ENCODE peak calls at places on chromosome 16, in seven cellular contexts. Y is glutamatergic neuron, A is stromal cell of bone marrow, S is B cell, Z is germinal center, V is COLO829, X is GM12891. F is an unnamed sample.

GRCh38 chr16:67563708-67564468 is 1.6 kb downstream of the CTCF start:
- DNase-seq in Y (no peak), A (peak; percentile 65), S (peak; percentile 51), Z (peak; percentile 26), V (no peak), X (no peak), F (peak; percentile 70)

GRCh38 chr16:77971306-77972131 is 50.8 kb upstream of the CLEC3A start:
- DNase-seq in Y (peak; percentile 91), A (peak; percentile 43), S (peak; percentile 73), Z (peak; percentile 53), V (peak; percentile 22), X (peak; percentile 47), F (peak; percentile 83)

GRCh38 chr16:50520451-50521245 is 27.5 kb upstream of the NKD1 start:
- DNase-seq in Y (no peak), A (no peak), S (no peak), Z (no peak), V (peak; percentile 67), X (no peak), F (no peak)

GRCh38 chr16:15996432-15997109 is 47.2 kb downstream of the ABCC1 start:
- DNase-seq in Y (peak; percentile 26), A (peak; percentile 80), S (no peak), Z (no peak), V (peak; percentile 15), X (no peak), F (peak; percentile 56)

GRCh38 chr16:68355447-68356248 is 44.8 kb downstream of the PRMT7 start:
- DNase-seq in Y (peak; percentile 51), A (no peak), S (no peak), Z (no peak), V (no peak), X (no peak), F (no peak)

GRCh38 chr16:57513371-57514102 is 22.8 kb downstream of the CCDC102A start:
- DNase-seq in Y (no peak), A (no peak), S (no peak), Z (no peak), V (no peak), X (no peak), F (peak; percentile 70)

GRCh38 chr16:69286941-69287713 is 24.0 kb upstream of the VPS4A start:
- DNase-seq in Y (no peak), A (peak; percentile 68), S (peak; percentile 71), Z (peak; percentile 30), V (peak; percentile 19), X (no peak), F (peak; percentile 48)

GRCh38 chr16:59060212-59060611 is 326.1 kb upstream of the GOT2 start:
- DNase-seq in Y (no peak), A (no peak), S (no peak), Z (no peak), V (no peak), X (no peak), F (no peak)

GRCh38 chr16:87076950-87077749 is 240.0 kb downstream of the C16orf95 start:
- DNase-seq in Y (peak; percentile 73), A (no peak), S (peak; percentile 51), Z (peak; percentile 32), V (peak; percentile 8), X (no peak), F (no peak)

GRCh38 chr16:67968440-67969285 is at the start of gene SLC12A4:
- DNase-seq in Y (peak; percentile 64), A (peak; percentile 64), S (peak; percentile 88), Z (peak; percentile 92), V (peak; percentile 68), X (peak; percentile 98), F (peak; percentile 88)

GRCh38 chr16:56350491-56351405 is 74.6 kb downstream of the AMFR start:
- DNase-seq in Y (peak; percentile 8), A (no peak), S (no peak), Z (no peak), V (no peak), X (no peak), F (no peak)

GRCh38 chr16:19139436-19140091 is 25.8 kb downstream of the ITPRIPL2 start:
- DNase-seq in Y (no peak), A (no peak), S (no peak), Z (no peak), V (no peak), X (no peak), F (no peak)